ENCODE peak calls at places on chromosomes 6 and 20, in nine cellular contexts. Q is prostate gland; L is GM12878; C is lower leg skin; G is dorsolateral prefrontal cortex; O is HCT116; T is fibroblast of mammary gland; K is psoas muscle; R is CD8-positive, alpha-beta T cell. P is an unnamed sample.
A peak's percentile ranks its signal among the peaks of the same experiment; 100 is the strongest.

GRCh38 chr6:112296122-112296521 is 41.8 kb upstream of the LAMA4 start:
- DNase-seq in Q (no peak), L (no peak), C (no peak), G (no peak), O (peak; percentile 27), T (peak; percentile 76), K (no peak), R (no peak), P (no peak)

GRCh38 chr20:41166201-41167117 is 29.1 kb downstream of the PLCG1 start:
- DNase-seq in Q (no peak), L (no peak), C (peak; percentile 82), G (peak; percentile 35), O (no peak), T (no peak), K (peak; percentile 8), R (no peak), P (no peak)

GRCh38 chr20:44691424-44692423 is 23.4 kb upstream of the CCN5 start:
- DNase-seq in Q (no peak), L (no peak), C (peak; percentile 93), G (no peak), O (no peak), T (peak; percentile 79), K (peak; percentile 80), R (no peak), P (no peak)

GRCh38 chr20:45037050-45037449 is 63.9 kb downstream of the KCNS1 start:
- DNase-seq in Q (no peak), L (no peak), C (no peak), G (no peak), O (no peak), T (peak; percentile 83), K (no peak), R (no peak), P (no peak)

GRCh38 chr20:3238616-3239025 is 369 bp downstream of the SLC4A11 start:
- DNase-seq in Q (peak; percentile 36), L (no peak), C (no peak), G (no peak), O (no peak), T (no peak), K (no peak), R (peak; percentile 55), P (no peak)

GRCh38 chr6:148223424-148223842 is 119.2 kb upstream of the SASH1 start:
- DNase-seq in Q (no peak), L (no peak), C (no peak), G (no peak), O (no peak), T (peak; percentile 58), K (no peak), R (no peak), P (no peak)

GRCh38 chr6:20672038-20672437 is 137.8 kb downstream of the CDKAL1 start:
- DNase-seq in Q (no peak), L (no peak), C (no peak), G (no peak), O (no peak), T (no peak), K (no peak), R (no peak), P (no peak)

GRCh38 chr6:139577124-139577800 is 202.8 kb upstream of the CITED2 start:
- DNase-seq in Q (peak; percentile 28), L (no peak), C (no peak), G (no peak), O (no peak), T (peak; percentile 46), K (no peak), R (no peak), P (no peak)

GRCh38 chr6:43436577-43437282 is 9.4 kb downstream of the ABCC10 start:
- DNase-seq in Q (peak; percentile 84), L (no peak), C (no peak), G (no peak), O (no peak), T (peak; percentile 86), K (no peak), R (no peak), P (no peak)

GRCh38 chr20:5433352-5433751 is 116.6 kb upstream of the PROKR2 start:
- DNase-seq in Q (no peak), L (no peak), C (no peak), G (peak; percentile 54), O (no peak), T (no peak), K (no peak), R (no peak), P (no peak)

GRCh38 chr20:25237610-25238318 is 10.1 kb upstream of the PYGB start:
- DNase-seq in Q (peak; percentile 78), L (no peak), C (peak; percentile 93), G (peak; percentile 72), O (peak; percentile 94), T (peak; percentile 100), K (peak; percentile 72), R (no peak), P (no peak)

GRCh38 chr6:110395221-110395620 is 20.2 kb downstream of the DDO start:
- DNase-seq in Q (no peak), L (no peak), C (no peak), G (no peak), O (no peak), T (no peak), K (no peak), R (no peak), P (no peak)

GRCh38 chr6:131949909-131950766 is 1.0 kb downstream of the CCN2 start:
- DNase-seq in Q (peak; percentile 72), L (no peak), C (peak; percentile 93), G (peak; percentile 73), O (peak; percentile 32), T (peak; percentile 91), K (peak; percentile 73), R (no peak), P (no peak)

GRCh38 chr6:167996424-167997199 is 859 bp upstream of the KIF25 start:
- DNase-seq in Q (no peak), L (no peak), C (peak; percentile 82), G (no peak), O (no peak), T (no peak), K (no peak), R (no peak), P (no peak)

GRCh38 chr6:38846844-38847243 is 131.7 kb downstream of the DNAH8 start:
- DNase-seq in Q (no peak), L (no peak), C (no peak), G (no peak), O (peak; percentile 18), T (peak; percentile 68), K (no peak), R (no peak), P (no peak)

GRCh38 chr6:48567016-48567415 is 456.0 kb upstream of the PTCHD4 start:
- DNase-seq in Q (no peak), L (no peak), C (no peak), G (no peak), O (no peak), T (peak; percentile 3), K (no peak), R (no peak), P (no peak)

GRCh38 chr20:56368351-56369134 is 9.8 kb downstream of the FAM210B start:
- DNase-seq in Q (no peak), L (no peak), C (no peak), G (no peak), O (no peak), T (no peak), K (no peak), R (no peak), P (no peak)

GRCh38 chr6:4281341-4282293 is 146.2 kb upstream of the ECI2 start:
- DNase-seq in Q (peak; percentile 51), L (peak; percentile 53), C (peak; percentile 86), G (peak; percentile 90), O (no peak), T (peak; percentile 25), K (peak; percentile 52), R (no peak), P (peak; percentile 61)
- TF ChIP-seq CTCF in Q (peak; percentile 66), L (peak; percentile 51), C (no peak), G (no peak), O (no peak), T (no peak), K (peak; percentile 54), R (no peak), P (peak; percentile 55)

GRCh38 chr20:47784256-47784598 is 1.1 kb downstream of the SULF2 start:
- DNase-seq in Q (no peak), L (no peak), C (no peak), G (no peak), O (no peak), T (no peak), K (no peak), R (no peak), P (no peak)
- H3K4me3 ChIP-seq in Q (peak overlapping the region; percentile 40), L (no peak overlapping the region), C (no peak overlapping the region), G (peak overlapping the region; percentile 56), O (peak overlapping the region; percentile 43), T (no peak overlapping the region), K (peak overlapping the region; percentile 64), R (no peak overlapping the region), P (no peak overlapping the region)

DNA sequence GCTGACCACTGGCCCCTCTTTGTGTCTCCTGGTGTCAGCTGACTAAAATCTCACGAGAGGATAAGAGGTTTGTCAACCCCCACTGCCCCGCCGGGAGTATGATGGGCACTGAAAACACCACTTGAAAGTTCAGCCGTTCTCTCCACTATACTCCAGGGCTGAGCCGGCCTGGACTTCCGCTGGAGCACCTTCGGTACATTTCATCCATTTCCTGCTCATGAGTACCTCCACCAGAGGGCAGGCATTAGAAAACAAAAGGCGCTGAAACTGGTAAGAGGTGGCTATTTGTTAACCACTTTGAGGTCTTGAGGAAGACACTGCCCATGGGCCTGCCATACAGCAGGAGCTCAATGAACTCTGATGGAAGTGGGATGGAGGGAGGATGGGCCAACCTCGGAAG is 17.9 kb upstream of the ANKRD60 start:
- DNase-seq in Q (no peak), L (no peak), C (no peak), G (no peak), O (no peak), T (no peak), K (no peak), R (no peak), P (no peak)
- TF ChIP-seq CTCF in Q (no peak), L (no peak), C (no peak), G (no peak), O (peak; percentile 24), T (peak; percentile 33), K (peak; percentile 6), R (no peak), P (no peak)

DNA sequence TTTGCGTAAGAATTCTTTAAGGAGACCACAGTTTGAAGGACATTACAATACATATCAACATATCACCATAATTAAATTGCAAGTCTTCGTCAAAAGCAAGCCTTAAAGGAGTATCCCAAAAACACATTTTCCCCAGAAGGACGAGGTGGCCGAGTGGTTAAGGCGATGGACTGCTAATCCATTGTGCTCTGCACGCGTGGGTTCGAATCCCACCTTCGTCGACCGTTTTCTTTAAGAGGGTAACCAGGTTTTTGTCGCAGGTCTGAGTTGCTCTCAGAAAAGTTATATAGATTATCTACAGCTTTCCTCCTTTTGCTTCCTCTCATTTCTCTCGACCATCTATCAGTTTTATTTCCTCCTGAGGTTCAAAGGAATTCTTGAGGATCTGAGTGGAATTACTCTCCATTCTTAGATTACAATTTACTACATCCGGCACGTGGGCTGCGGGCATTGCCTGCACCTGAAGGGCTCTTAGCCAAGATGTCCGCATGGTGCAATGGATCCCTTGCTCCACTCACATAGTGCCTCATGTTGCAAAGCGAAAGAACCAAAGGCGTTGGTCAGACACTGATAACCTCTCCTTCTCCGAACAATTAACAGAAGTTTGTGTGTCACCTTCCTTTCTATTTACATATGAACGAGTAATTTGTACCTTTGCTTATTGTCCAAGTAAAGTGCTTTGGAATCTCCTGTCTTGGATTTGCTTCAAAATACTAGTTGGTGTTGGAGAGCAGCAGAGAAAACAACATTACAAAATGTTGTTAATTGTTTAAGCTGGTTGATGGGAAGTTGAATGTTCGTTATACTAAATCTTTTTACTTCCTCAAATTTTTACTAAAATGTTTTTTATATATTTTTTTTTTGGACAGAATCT is 14.0 kb downstream of the POM121L2 start:
- DNase-seq in Q (no peak), L (no peak), C (no peak), G (no peak), O (peak; percentile 70), T (peak; percentile 75), K (no peak), R (no peak), P (no peak)
- H3K4me3 ChIP-seq in Q (no peak overlapping the region), L (no peak overlapping the region), C (no peak overlapping the region), G (no peak overlapping the region), O (no peak overlapping the region), T (peak overlapping the region; percentile 73), K (no peak overlapping the region), R (no peak overlapping the region), P (no peak overlapping the region)

P was measured in GM12864.